ENCODE peak calls at places on chromosomes 5 and 9, in four cellular contexts. One of them, this sample, is unnamed.

GRCh38 chr9:86636051-86636450 is 281.8 kb upstream of the TUT7 start:
- DNase-seq in NCI-H1930: no peak
- DNase-seq in naive thymus-derived CD8-positive, alpha-beta T cell: no peak
- DNase-seq in small intestine: no peak
- DNase-seq in this sample: no peak

GRCh38 chr5:2334686-2335085 is 416.8 kb downstream of the IRX2 start:
- DNase-seq in NCI-H1930: no peak
- DNase-seq in naive thymus-derived CD8-positive, alpha-beta T cell: no peak
- DNase-seq in small intestine: no peak
- DNase-seq in this sample: no peak

GRCh38 chr5:61758711-61759110 is 426.7 kb downstream of the ZSWIM6 start:
- DNase-seq in NCI-H1930: no peak
- DNase-seq in naive thymus-derived CD8-positive, alpha-beta T cell: no peak
- DNase-seq in small intestine: peak; percentile 2
- DNase-seq in this sample: no peak

GRCh38 chr9:80501635-80502034 is 929.9 kb downstream of the TLE4 start:
- DNase-seq in NCI-H1930: no peak
- DNase-seq in naive thymus-derived CD8-positive, alpha-beta T cell: no peak
- DNase-seq in small intestine: no peak
- DNase-seq in this sample: no peak

GRCh38 chr5:89069591-89069990 is 186.6 kb upstream of the MEF2C start:
- DNase-seq in NCI-H1930: no peak
- DNase-seq in naive thymus-derived CD8-positive, alpha-beta T cell: no peak
- DNase-seq in small intestine: no peak
- DNase-seq in this sample: no peak

GRCh38 chr5:156379198-156379597 is 52.2 kb downstream of the SGCD start:
- DNase-seq in NCI-H1930: no peak
- DNase-seq in naive thymus-derived CD8-positive, alpha-beta T cell: no peak
- DNase-seq in small intestine: no peak
- DNase-seq in this sample: no peak

GRCh38 chr9:96340707-96341106 is 38.7 kb upstream of the HSD17B3 start:
- DNase-seq in NCI-H1930: no peak
- DNase-seq in naive thymus-derived CD8-positive, alpha-beta T cell: no peak
- DNase-seq in small intestine: no peak
- DNase-seq in this sample: no peak

GRCh38 chr5:170491479-170491878 is 12.3 kb upstream of the KCNIP1 start:
- DNase-seq in NCI-H1930: no peak
- DNase-seq in naive thymus-derived CD8-positive, alpha-beta T cell: no peak
- DNase-seq in small intestine: no peak
- DNase-seq in this sample: no peak

GRCh38 chr5:80093796-80094195 is 58.6 kb downstream of the THBS4 start:
- DNase-seq in NCI-H1930: no peak
- DNase-seq in naive thymus-derived CD8-positive, alpha-beta T cell: no peak
- DNase-seq in small intestine: no peak
- DNase-seq in this sample: no peak

GRCh38 chr9:90871327-90871935 is 69.8 kb downstream of the SYK start:
- DNase-seq in NCI-H1930: no peak
- DNase-seq in naive thymus-derived CD8-positive, alpha-beta T cell: no peak
- DNase-seq in small intestine: no peak
- DNase-seq in this sample: no peak

GRCh38 chr5:82613886-82614285 is 335.7 kb upstream of the RPS23 start:
- DNase-seq in NCI-H1930: no peak
- DNase-seq in naive thymus-derived CD8-positive, alpha-beta T cell: no peak
- DNase-seq in small intestine: no peak
- DNase-seq in this sample: no peak

GRCh38 chr9:136850866-136851775 is 1.0 kb upstream of the MAMDC4 start:
- DNase-seq in NCI-H1930: no peak
- DNase-seq in naive thymus-derived CD8-positive, alpha-beta T cell: no peak
- DNase-seq in small intestine: no peak
- DNase-seq in this sample: no peak

GRCh38 chr9:81473708-81474107 is 215.6 kb downstream of the TLE1 start:
- DNase-seq in NCI-H1930: no peak
- DNase-seq in naive thymus-derived CD8-positive, alpha-beta T cell: no peak
- DNase-seq in small intestine: no peak
- DNase-seq in this sample: no peak

GRCh38 chr5:109694451-109694891 is 4.7 kb downstream of the MAN2A1 start:
- DNase-seq in NCI-H1930: no peak
- DNase-seq in naive thymus-derived CD8-positive, alpha-beta T cell: no peak
- DNase-seq in small intestine: peak; percentile 59
- DNase-seq in this sample: no peak

GRCh38 chr5:1511651-1512540 is 11.9 kb downstream of the LPCAT1 start:
- DNase-seq in NCI-H1930: no peak
- DNase-seq in naive thymus-derived CD8-positive, alpha-beta T cell: no peak
- DNase-seq in small intestine: no peak
- DNase-seq in this sample: peak; percentile 30

GRCh38 chr9:81032030-81032572 is 657.2 kb downstream of the TLE1 start:
- DNase-seq in NCI-H1930: no peak
- DNase-seq in naive thymus-derived CD8-positive, alpha-beta T cell: no peak
- DNase-seq in small intestine: no peak
- DNase-seq in this sample: no peak

This sample was measured in CD4-positive, alpha-beta T cell.